ENCODE peak calls at places on chromosome 9, in six cellular contexts. X, O, Q, V, W and M are unnamed samples.

GRCh38 chr9:98887918-98888510 is 55.7 kb upstream of the COL15A1 start:
- DNase-seq in W (no peak), O (no peak), X (no peak), Q (no peak), V (no peak), M (no peak)

GRCh38 chr9:71680189-71680983 is 87.9 kb downstream of the CEMIP2 start:
- DNase-seq in X (no peak), W (no peak), O (no peak), V (no peak), Q (no peak), M (no peak)

GRCh38 chr9:83582026-83582425 is 40.9 kb upstream of the IDNK start:
- DNase-seq in Q (no peak), X (no peak), V (no peak), O (no peak), W (no peak), M (peak)

GRCh38 chr9:123359106-123359505 is 3.1 kb downstream of the CRB2 start:
- DNase-seq in V (no peak), X (no peak), Q (no peak), W (no peak), O (no peak), M (no peak)

GRCh38 chr9:123048748-123049147 is 15.3 kb downstream of the GPR21 start:
- DNase-seq in W (no peak), X (no peak), O (no peak), V (no peak), Q (no peak), M (no peak)

GRCh38 chr9:25003686-25004085 is 458.0 kb upstream of the IZUMO3 start:
- DNase-seq in O (no peak), Q (no peak), X (no peak), W (no peak), V (no peak), M (no peak)

GRCh38 chr9:121620777-121621437 is 30.5 kb upstream of the DAB2IP start:
- DNase-seq in V (no peak), W (no peak), O (no peak), X (no peak), Q (no peak), M (no peak)

GRCh38 chr9:73154760-73155159 is 3.1 kb downstream of the ANXA1 start:
- DNase-seq in Q (no peak), X (no peak), V (no peak), W (no peak), O (no peak), M (no peak)

GRCh38 chr9:16442622-16443021 is 427.8 kb downstream of the BNC2 start:
- DNase-seq in X (no peak), W (peak), V (no peak), Q (no peak), O (no peak), M (no peak)

DNA sequence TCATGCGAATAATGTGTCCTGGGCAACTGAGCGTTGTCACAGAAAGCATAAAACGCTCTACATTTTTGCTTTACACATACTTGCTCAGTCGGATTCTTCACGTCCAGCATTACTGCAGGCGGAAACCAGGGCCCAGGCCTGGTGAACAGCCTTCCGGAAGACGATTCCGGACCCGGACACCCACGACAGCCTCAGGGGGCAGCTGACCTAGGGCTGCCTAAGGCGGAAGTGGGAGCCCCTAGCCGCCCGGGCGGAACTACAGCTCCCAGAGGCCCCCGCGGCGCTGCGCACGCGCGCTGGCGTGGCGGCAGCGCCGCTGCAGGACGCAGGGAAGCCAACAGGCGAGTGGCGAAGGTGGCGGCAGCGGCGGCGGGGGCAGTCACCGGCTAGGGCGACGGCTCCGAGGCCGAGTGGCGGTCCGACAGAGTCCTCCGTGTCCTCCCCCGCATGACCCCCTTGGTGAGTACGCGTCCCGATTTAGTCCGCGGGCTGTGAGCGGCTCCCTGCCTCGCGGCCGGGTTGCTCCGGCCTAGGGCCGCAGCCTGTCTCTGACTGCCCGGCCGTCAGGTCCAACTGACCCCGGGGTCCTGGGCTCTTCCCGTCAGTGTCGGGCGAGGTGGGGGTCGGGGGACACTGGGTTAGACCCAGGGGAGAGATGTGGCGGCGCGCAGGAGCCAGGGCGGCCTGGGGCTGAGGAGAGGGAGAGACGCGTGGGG is at the start of gene GAPVD1:
- DNase-seq in W (peak), Q (peak), O (peak), X (peak), V (peak), M (peak)
- TF ChIP-seq POLR2A in W (peak), Q (peak), O (peak), X (peak), V (no peak), M (peak)

DNA sequence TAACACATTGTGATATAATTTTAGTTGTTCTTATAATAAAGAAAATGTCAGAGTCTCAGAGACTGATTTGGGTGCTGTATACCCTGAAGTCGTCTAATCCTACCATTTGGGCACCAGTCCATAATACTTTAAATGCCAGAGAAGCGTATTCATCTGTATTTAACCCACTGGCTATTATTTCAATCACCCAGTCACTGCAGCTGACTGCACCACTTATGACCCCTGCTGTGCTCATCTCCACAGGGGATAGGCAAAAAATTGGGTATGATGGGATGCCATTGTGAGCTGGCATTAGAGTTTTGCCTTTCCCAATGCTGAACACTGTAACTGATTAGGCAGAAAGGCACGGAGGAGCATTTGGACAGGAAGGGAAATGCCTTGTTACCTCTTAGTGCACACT is 599.7 kb downstream of the CAAP1 start:
- DNase-seq in Q (no peak), X (no peak), O (no peak), V (no peak), W (no peak), M (no peak)
- TF ChIP-seq EP300 in Q (no peak), X (no peak), O (no peak), V (no peak), W (no peak), M (no peak)

DNA sequence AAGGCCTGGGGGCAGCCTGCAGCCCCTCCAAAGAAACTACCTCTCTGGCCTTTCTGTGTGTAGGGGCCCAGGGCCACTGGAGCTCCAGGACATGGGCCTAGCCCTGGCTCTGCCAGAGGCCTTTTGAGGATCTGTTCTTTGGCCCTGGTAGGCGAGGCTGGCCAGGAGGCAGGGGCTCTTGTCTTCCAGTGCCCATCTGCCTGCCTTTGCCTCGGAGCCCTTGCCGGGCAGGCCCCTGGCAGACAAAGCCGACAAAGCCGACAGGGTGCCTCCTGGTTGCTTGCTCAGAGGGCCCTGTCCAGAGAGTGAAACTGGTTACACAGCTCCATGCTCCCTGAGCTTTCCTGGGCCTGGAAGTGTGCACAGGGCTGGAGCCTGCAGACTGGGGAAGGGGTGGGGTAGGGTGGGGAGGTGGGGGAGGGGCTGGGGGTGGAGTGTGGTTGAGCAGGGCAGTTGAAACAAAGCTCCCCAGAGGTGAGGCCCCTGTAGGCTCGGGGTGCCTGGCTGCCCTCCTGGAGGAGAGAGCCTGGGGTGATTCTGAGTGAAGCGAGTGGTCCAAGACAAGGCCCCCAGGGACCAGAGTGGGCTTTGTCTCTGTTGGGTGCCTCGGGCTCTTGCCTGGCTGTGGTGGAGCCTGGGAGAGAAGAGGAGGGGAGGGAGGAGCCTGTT is 29.3 kb downstream of the PTPA start:
- DNase-seq in Q (peak), O (peak), X (no peak), V (peak), W (peak), M (no peak)
- TF ChIP-seq POLR2A in Q (peak), O (no peak), X (no peak), V (no peak), W (no peak), M (no peak)

GRCh38 chr9:114240647-114241558 is 82.0 kb upstream of the ORM1 start:
- DNase-seq in Q (no peak), X (no peak), O (no peak), W (no peak), V (no peak), M (no peak)

GRCh38 chr9:114237781-114238180 is 82.4 kb downstream of the COL27A1 start:
- DNase-seq in W (no peak), X (no peak), O (no peak), V (no peak), Q (no peak), M (no peak)

GRCh38 chr9:114240216-114240615 is 82.7 kb upstream of the ORM1 start:
- DNase-seq in X (no peak), Q (no peak), W (no peak), V (no peak), O (no peak), M (no peak)

GRCh38 chr9:114238471-114238870 is 83.1 kb downstream of the COL27A1 start:
- DNase-seq in V (no peak), X (no peak), W (no peak), Q (no peak), O (no peak), M (no peak)

DNA sequence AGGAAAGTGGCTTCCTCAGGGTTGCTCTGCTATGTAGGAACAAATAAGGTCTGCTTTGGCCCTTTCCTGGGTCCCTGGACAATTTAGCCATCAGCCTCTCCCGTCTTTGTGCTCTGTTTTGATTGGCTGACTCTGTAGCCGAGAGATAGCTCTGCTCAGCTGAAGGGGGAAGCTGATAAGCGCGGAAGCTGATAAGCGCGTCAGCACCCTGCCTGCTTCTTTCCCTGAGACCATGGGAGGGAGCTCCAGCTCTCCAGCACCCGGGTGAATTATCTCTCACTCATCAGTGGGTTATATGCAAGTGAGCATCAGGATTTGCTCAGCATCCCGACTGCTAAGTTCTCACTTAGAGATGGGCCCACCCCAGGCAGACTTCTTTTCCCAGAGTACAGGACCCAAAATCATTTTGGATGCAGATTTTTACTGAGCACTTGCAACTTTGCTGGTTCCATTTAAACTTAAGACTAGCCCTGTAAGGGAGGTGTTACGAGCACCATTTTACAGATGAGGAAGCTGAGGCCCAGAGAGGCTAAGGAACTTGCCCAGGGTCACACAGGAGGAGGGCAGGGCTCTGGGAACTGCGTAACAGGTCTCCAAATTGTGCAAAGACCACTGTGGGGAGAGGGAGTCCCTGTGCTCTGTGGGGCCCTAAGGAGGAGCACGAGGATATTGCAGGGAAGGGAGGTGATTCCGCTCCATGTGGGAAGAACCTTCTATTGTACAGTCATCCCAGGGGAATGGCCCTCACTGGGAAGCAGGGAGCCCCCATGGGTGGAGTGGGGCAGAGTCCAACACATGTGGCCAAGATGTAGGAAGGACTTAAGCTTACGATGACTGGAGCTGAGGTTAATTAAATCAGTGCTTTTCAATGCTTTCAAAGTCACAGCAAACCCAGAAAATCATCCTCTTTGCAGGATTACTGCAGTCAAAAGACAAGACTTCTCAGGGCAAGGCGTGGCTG is 83.7 kb upstream of the ORM1 start:
- DNase-seq in Q (no peak), O (no peak), W (no peak), X (no peak), V (no peak), M (no peak)
- TF ChIP-seq EP300 in Q (no peak), O (no peak), W (no peak), X (no peak), V (no peak), M (no peak)